ENCODE peak calls at places on chromosomes 13 and 19, in seven cellular contexts. A, Q, P, J, S, D and B are unnamed samples.

GRCh38 chr19:3695986-3696659 is 4.1 kb downstream of the PIP5K1C start:
- DNase-seq in S (no peak), A (no peak), Q (no peak), D (no peak), P (no peak), J (no peak), B (no peak)

GRCh38 chr19:27966390-27966816 is 1246.5 kb downstream of the UQCRFS1 start:
- DNase-seq in J (peak; percentile 13), D (no peak), P (peak; percentile 31), S (no peak), A (no peak), Q (peak; percentile 13), B (peak; percentile 34)

GRCh38 chr13:34357435-34358232 is 539.7 kb downstream of the RFC3 start:
- DNase-seq in Q (peak; percentile 88), A (no peak), P (peak; percentile 60), J (peak; percentile 26), S (no peak), D (no peak), B (peak; percentile 33)

GRCh38 chr13:52025475-52026245 is 1.2 kb downstream of the UTP14C start:
- DNase-seq in Q (no peak), A (no peak), P (no peak), S (no peak), D (no peak), J (no peak), B (no peak)

GRCh38 chr19:45638930-45639729 is at the start of gene EML2:
- DNase-seq in A (peak; percentile 93), Q (no peak), P (peak; percentile 52), J (peak; percentile 20), S (peak; percentile 40), D (peak; percentile 55), B (peak; percentile 52)

GRCh38 chr13:31310781-31311180 is 111.0 kb downstream of the B3GLCT start:
- DNase-seq in D (peak; percentile 53), A (no peak), J (no peak), Q (no peak), P (peak; percentile 67), S (no peak), B (no peak)

GRCh38 chr13:40992678-40993077 is 26.4 kb downstream of the ELF1 start:
- DNase-seq in D (no peak), J (no peak), S (no peak), Q (no peak), P (no peak), A (no peak), B (no peak)

GRCh38 chr13:59452189-59452588 is 711.5 kb downstream of the DIAPH3 start:
- DNase-seq in J (no peak), A (no peak), Q (no peak), S (no peak), D (no peak), P (peak; percentile 58), B (no peak)

GRCh38 chr19:45016388-45017314 is 15.4 kb downstream of the RELB start:
- DNase-seq in Q (peak; percentile 68), D (peak; percentile 46), J (peak; percentile 84), S (peak; percentile 84), P (peak; percentile 80), A (peak; percentile 86), B (peak; percentile 69)

GRCh38 chr19:50858896-50859295 is 4.2 kb downstream of the KLK3 start:
- DNase-seq in P (no peak), A (no peak), J (peak; percentile 52), Q (no peak), D (no peak), S (no peak), B (no peak)

GRCh38 chr19:16901491-16902175 is 12.8 kb downstream of the F2RL3 start:
- DNase-seq in Q (no peak), P (no peak), D (no peak), A (no peak), S (no peak), J (no peak), B (no peak)

GRCh38 chr19:3358919-3359849 is 7.2 kb upstream of the NFIC start:
- DNase-seq in D (peak; percentile 80), A (peak; percentile 93), P (peak; percentile 70), Q (no peak), S (peak; percentile 56), J (no peak), B (peak; percentile 46)

GRCh38 chr13:98427331-98427995 is 149.4 kb downstream of the STK24 start:
- DNase-seq in S (no peak), D (no peak), Q (no peak), P (no peak), J (no peak), A (no peak), B (no peak)

GRCh38 chr19:40419066-40419612 is 6.0 kb upstream of the PRX start:
- DNase-seq in P (no peak), S (no peak), A (no peak), D (no peak), J (no peak), Q (no peak), B (no peak)

GRCh38 chr19:49110567-49110966 is 3.6 kb upstream of the LIN7B start:
- DNase-seq in P (peak; percentile 25), S (no peak), J (no peak), D (no peak), Q (no peak), A (no peak), B (no peak)

GRCh38 chr13:111472083-111472482 is 151.6 kb downstream of the TEX29 start:
- DNase-seq in P (no peak), Q (no peak), J (no peak), D (no peak), S (no peak), A (no peak), B (no peak)

GRCh38 chr13:43537124-43537523 is 249.6 kb downstream of the ENOX1 start:
- DNase-seq in J (no peak), P (no peak), A (no peak), Q (no peak), S (peak; percentile 22), D (no peak), B (no peak)

GRCh38 chr13:109007946-109008345 is 378.5 kb downstream of the MYO16 start:
- DNase-seq in A (no peak), S (no peak), J (no peak), D (no peak), P (no peak), Q (no peak), B (no peak)

GRCh38 chr19:13082192-13083007 is 20.3 kb downstream of the LYL1 start:
- DNase-seq in D (no peak), S (peak; percentile 80), P (peak; percentile 61), Q (peak; percentile 25), J (peak; percentile 93), A (no peak), B (no peak)

GRCh38 chr19:39038098-39038497 is 5.7 kb upstream of the FBXO27 start:
- DNase-seq in Q (peak; percentile 61), D (no peak), A (no peak), S (peak; percentile 63), J (peak; percentile 58), P (peak; percentile 57), B (peak; percentile 72)